ENCODE peak calls at places on chromosome 13, in nine cellular contexts. N, D, X, U, W, E, I, T and P are unnamed samples.

GRCh38 chr13:93847162-93847561 is 620.6 kb downstream of the GPC6 start:
- DNase-seq in I (no peak), D (no peak), X (no peak), T (no peak), U (no peak), W (no peak), E (no peak), N (peak), P (no peak)

GRCh38 chr13:29753593-29754485 is 96.6 kb downstream of the UBL3 start:
- DNase-seq in E (no peak), W (no peak), T (no peak), X (no peak), D (no peak), I (no peak), N (no peak), U (no peak), P (no peak)

GRCh38 chr13:93248627-93249047 is 22.0 kb downstream of the GPC6 start:
- DNase-seq in E (no peak), W (peak), X (no peak), I (peak), N (peak), T (no peak), D (no peak), U (no peak), P (peak)

GRCh38 chr13:71240906-71241305 is 626.1 kb downstream of the DACH1 start:
- DNase-seq in U (no peak), W (no peak), I (peak), T (no peak), X (no peak), E (no peak), N (peak), D (no peak), P (peak)

GRCh38 chr13:18212873-18213272 is 968.8 kb downstream of the TUBA3C start:
- DNase-seq in E (no peak), W (no peak), N (no peak), X (peak), I (no peak), D (peak), T (no peak), U (no peak), P (no peak)

GRCh38 chr13:102667911-102668310 is 26.9 kb downstream of the METTL21C start:
- DNase-seq in X (no peak), N (no peak), I (no peak), D (no peak), W (no peak), U (no peak), E (no peak), T (no peak), P (no peak)

GRCh38 chr13:113562866-113563265 is 21.7 kb upstream of the TFDP1 start:
- DNase-seq in U (no peak), E (no peak), D (no peak), T (no peak), W (no peak), X (no peak), N (no peak), I (peak), P (peak)

GRCh38 chr13:98435356-98435755 is 141.6 kb downstream of the STK24 start:
- DNase-seq in D (no peak), T (no peak), X (no peak), N (no peak), W (no peak), I (no peak), U (no peak), E (no peak), P (no peak)

GRCh38 chr13:67228909-67229308 is 1.2 kb downstream of the PCDH9 start:
- DNase-seq in U (no peak), W (no peak), T (no peak), D (no peak), N (peak), X (no peak), E (no peak), I (no peak), P (no peak)

GRCh38 chr13:98697833-98698232 is 54.6 kb downstream of the SLC15A1 start:
- DNase-seq in I (no peak), T (no peak), D (no peak), N (no peak), E (no peak), W (no peak), X (no peak), U (no peak), P (no peak)

GRCh38 chr13:21849323-21849722 is 178.4 kb downstream of the FGF9 start:
- DNase-seq in D (no peak), I (peak), N (no peak), U (no peak), X (peak), T (no peak), E (no peak), W (peak), P (peak)

GRCh38 chr13:24148414-24149305 is 11.9 kb upstream of the SPATA13 start:
- DNase-seq in N (peak), D (no peak), W (peak), E (no peak), X (no peak), U (no peak), T (no peak), I (peak), P (peak)

GRCh38 chr13:112693831-112694497 is 4.1 kb downstream of the ATP11A start:
- DNase-seq in W (peak), D (peak), N (peak), X (no peak), T (no peak), I (no peak), E (no peak), U (no peak), P (peak)

GRCh38 chr13:30752201-30752797 is 17.0 kb downstream of the ALOX5AP start:
- DNase-seq in D (no peak), I (no peak), U (no peak), W (peak), N (no peak), E (no peak), T (no peak), X (no peak), P (no peak)

GRCh38 chr13:22801402-22802003 is 379.3 kb upstream of the SGCG start:
- DNase-seq in T (no peak), U (no peak), E (no peak), W (no peak), D (no peak), N (no peak), I (no peak), X (no peak), P (no peak)

GRCh38 chr13:27406178-27406939 is 18.1 kb upstream of the GTF3A start:
- DNase-seq in U (no peak), D (no peak), T (no peak), N (peak), I (no peak), W (peak), X (peak), E (no peak), P (no peak)

GRCh38 chr13:70310720-70311119 is 202.5 kb upstream of the KLHL1 start:
- DNase-seq in D (no peak), U (no peak), X (no peak), N (peak), I (peak), W (peak), T (no peak), E (no peak), P (peak)

GRCh38 chr13:91456837-91457236 is 58.4 kb downstream of the GPC5 start:
- DNase-seq in X (no peak), E (no peak), T (no peak), I (no peak), U (no peak), N (no peak), D (no peak), W (no peak), P (no peak)

GRCh38 chr13:25980255-25980654 is 71.6 kb downstream of the SHISA2 start:
- DNase-seq in E (no peak), N (peak), T (no peak), I (peak), X (no peak), U (no peak), W (no peak), D (no peak), P (peak)

GRCh38 chr13:44401577-44401976 is 28.0 kb downstream of the SERP2 start:
- DNase-seq in W (no peak), E (no peak), T (no peak), D (no peak), U (no peak), I (no peak), X (no peak), N (no peak), P (no peak)

GRCh38 chr13:60463787-60464186 is 66.8 kb downstream of the TDRD3 start:
- DNase-seq in E (no peak), W (no peak), U (no peak), N (no peak), X (no peak), T (no peak), I (no peak), D (no peak), P (no peak)

GRCh38 chr13:51995677-51996551 is 15.3 kb downstream of the ATP7B start:
- DNase-seq in T (no peak), W (peak), N (peak), D (no peak), I (no peak), X (no peak), E (peak), U (no peak), P (peak)